ENCODE peak calls at places on chromosomes 13 and 19, in five cellular contexts. One of them, this sample, is unnamed.

GRCh38 chr13:72221276-72221962 is 354.4 kb upstream of the DACH1 start:
- DNase-seq in activated CD8-positive, alpha-beta memory T cell treated with anti-CD3 and anti-CD28 coated beads for 1 hour: no peak
- DNase-seq in CD4-positive, CD25-positive, alpha-beta regulatory T cell: no peak
- DNase-seq in stimulated activated CD8-positive, alpha-beta memory T cell treated with anti-CD3 and anti-CD28 coated beads, Interleukin-4, amount 100 ng/mL, for 1 hour: no peak
- DNase-seq in cardiac fibroblast: peak
- DNase-seq in this sample: no peak

GRCh38 chr13:21849323-21849722 is 178.4 kb downstream of the FGF9 start:
- DNase-seq in cardiac fibroblast: peak
- DNase-seq in CD4-positive, CD25-positive, alpha-beta regulatory T cell: no peak
- DNase-seq in activated CD8-positive, alpha-beta memory T cell treated with anti-CD3 and anti-CD28 coated beads for 1 hour: no peak
- DNase-seq in stimulated activated CD8-positive, alpha-beta memory T cell treated with anti-CD3 and anti-CD28 coated beads, Interleukin-4, amount 100 ng/mL, for 1 hour: no peak
- DNase-seq in this sample: no peak

GRCh38 chr13:41505209-41505835 is 48.0 kb downstream of the RGCC start:
- DNase-seq in stimulated activated CD8-positive, alpha-beta memory T cell treated with anti-CD3 and anti-CD28 coated beads, Interleukin-4, amount 100 ng/mL, for 1 hour: no peak
- DNase-seq in CD4-positive, CD25-positive, alpha-beta regulatory T cell: no peak
- DNase-seq in cardiac fibroblast: peak
- DNase-seq in activated CD8-positive, alpha-beta memory T cell treated with anti-CD3 and anti-CD28 coated beads for 1 hour: no peak
- DNase-seq in this sample: no peak

GRCh38 chr19:7326105-7326877 is 22.4 kb upstream of the ARHGEF18 start:
- DNase-seq in CD4-positive, CD25-positive, alpha-beta regulatory T cell: no peak
- DNase-seq in stimulated activated CD8-positive, alpha-beta memory T cell treated with anti-CD3 and anti-CD28 coated beads, Interleukin-4, amount 100 ng/mL, for 1 hour: no peak
- DNase-seq in cardiac fibroblast: peak
- DNase-seq in activated CD8-positive, alpha-beta memory T cell treated with anti-CD3 and anti-CD28 coated beads for 1 hour: no peak
- DNase-seq in this sample: no peak

GRCh38 chr19:18328340-18329034 is 5.6 kb upstream of the LSM4 start:
- DNase-seq in stimulated activated CD8-positive, alpha-beta memory T cell treated with anti-CD3 and anti-CD28 coated beads, Interleukin-4, amount 100 ng/mL, for 1 hour: peak
- DNase-seq in cardiac fibroblast: peak
- DNase-seq in CD4-positive, CD25-positive, alpha-beta regulatory T cell: peak
- DNase-seq in activated CD8-positive, alpha-beta memory T cell treated with anti-CD3 and anti-CD28 coated beads for 1 hour: peak
- DNase-seq in this sample: peak

GRCh38 chr13:110360598-110360997 is 53.5 kb downstream of the COL4A2 start:
- DNase-seq in cardiac fibroblast: no peak
- DNase-seq in CD4-positive, CD25-positive, alpha-beta regulatory T cell: no peak
- DNase-seq in activated CD8-positive, alpha-beta memory T cell treated with anti-CD3 and anti-CD28 coated beads for 1 hour: no peak
- DNase-seq in stimulated activated CD8-positive, alpha-beta memory T cell treated with anti-CD3 and anti-CD28 coated beads, Interleukin-4, amount 100 ng/mL, for 1 hour: no peak
- DNase-seq in this sample: no peak

GRCh38 chr13:80030491-80030890 is 310.4 kb downstream of the SPRY2 start:
- DNase-seq in cardiac fibroblast: peak
- DNase-seq in activated CD8-positive, alpha-beta memory T cell treated with anti-CD3 and anti-CD28 coated beads for 1 hour: no peak
- DNase-seq in stimulated activated CD8-positive, alpha-beta memory T cell treated with anti-CD3 and anti-CD28 coated beads, Interleukin-4, amount 100 ng/mL, for 1 hour: no peak
- DNase-seq in CD4-positive, CD25-positive, alpha-beta regulatory T cell: no peak
- DNase-seq in this sample: no peak

GRCh38 chr19:56120371-56121179 is 520 bp downstream of the ZNF787 start:
- DNase-seq in CD4-positive, CD25-positive, alpha-beta regulatory T cell: peak
- DNase-seq in cardiac fibroblast: peak
- DNase-seq in activated CD8-positive, alpha-beta memory T cell treated with anti-CD3 and anti-CD28 coated beads for 1 hour: peak
- DNase-seq in stimulated activated CD8-positive, alpha-beta memory T cell treated with anti-CD3 and anti-CD28 coated beads, Interleukin-4, amount 100 ng/mL, for 1 hour: peak
- DNase-seq in this sample: peak

GRCh38 chr13:60448907-60449510 is 52.0 kb downstream of the TDRD3 start:
- DNase-seq in stimulated activated CD8-positive, alpha-beta memory T cell treated with anti-CD3 and anti-CD28 coated beads, Interleukin-4, amount 100 ng/mL, for 1 hour: no peak
- DNase-seq in CD4-positive, CD25-positive, alpha-beta regulatory T cell: no peak
- DNase-seq in cardiac fibroblast: peak
- DNase-seq in activated CD8-positive, alpha-beta memory T cell treated with anti-CD3 and anti-CD28 coated beads for 1 hour: no peak
- DNase-seq in this sample: no peak

GRCh38 chr19:55536366-55536765 is 567 bp downstream of the SBK2 start:
- DNase-seq in activated CD8-positive, alpha-beta memory T cell treated with anti-CD3 and anti-CD28 coated beads for 1 hour: no peak
- DNase-seq in CD4-positive, CD25-positive, alpha-beta regulatory T cell: no peak
- DNase-seq in stimulated activated CD8-positive, alpha-beta memory T cell treated with anti-CD3 and anti-CD28 coated beads, Interleukin-4, amount 100 ng/mL, for 1 hour: no peak
- DNase-seq in cardiac fibroblast: no peak
- DNase-seq in this sample: no peak

GRCh38 chr13:91311491-91311890 is 36.0 kb upstream of the MIR17HG start:
- DNase-seq in activated CD8-positive, alpha-beta memory T cell treated with anti-CD3 and anti-CD28 coated beads for 1 hour: no peak
- DNase-seq in stimulated activated CD8-positive, alpha-beta memory T cell treated with anti-CD3 and anti-CD28 coated beads, Interleukin-4, amount 100 ng/mL, for 1 hour: no peak
- DNase-seq in CD4-positive, CD25-positive, alpha-beta regulatory T cell: no peak
- DNase-seq in cardiac fibroblast: no peak
- DNase-seq in this sample: no peak

GRCh38 chr19:46637224-46637623 is 1.2 kb upstream of the GNG8 start:
- DNase-seq in stimulated activated CD8-positive, alpha-beta memory T cell treated with anti-CD3 and anti-CD28 coated beads, Interleukin-4, amount 100 ng/mL, for 1 hour: no peak
- DNase-seq in cardiac fibroblast: no peak
- DNase-seq in activated CD8-positive, alpha-beta memory T cell treated with anti-CD3 and anti-CD28 coated beads for 1 hour: no peak
- DNase-seq in CD4-positive, CD25-positive, alpha-beta regulatory T cell: no peak
- DNase-seq in this sample: no peak

GRCh38 chr19:46984077-46985010 is 35.3 kb upstream of the NPAS1 start:
- DNase-seq in CD4-positive, CD25-positive, alpha-beta regulatory T cell: no peak
- DNase-seq in stimulated activated CD8-positive, alpha-beta memory T cell treated with anti-CD3 and anti-CD28 coated beads, Interleukin-4, amount 100 ng/mL, for 1 hour: no peak
- DNase-seq in activated CD8-positive, alpha-beta memory T cell treated with anti-CD3 and anti-CD28 coated beads for 1 hour: no peak
- DNase-seq in cardiac fibroblast: peak
- DNase-seq in this sample: no peak

GRCh38 chr19:28075229-28075628 is 1137.7 kb downstream of the UQCRFS1 start:
- DNase-seq in CD4-positive, CD25-positive, alpha-beta regulatory T cell: no peak
- DNase-seq in stimulated activated CD8-positive, alpha-beta memory T cell treated with anti-CD3 and anti-CD28 coated beads, Interleukin-4, amount 100 ng/mL, for 1 hour: no peak
- DNase-seq in cardiac fibroblast: no peak
- DNase-seq in activated CD8-positive, alpha-beta memory T cell treated with anti-CD3 and anti-CD28 coated beads for 1 hour: no peak
- DNase-seq in this sample: no peak

GRCh38 chr13:97627566-97627965 is 193.6 kb downstream of the RAP2A start:
- DNase-seq in cardiac fibroblast: peak
- DNase-seq in activated CD8-positive, alpha-beta memory T cell treated with anti-CD3 and anti-CD28 coated beads for 1 hour: no peak
- DNase-seq in CD4-positive, CD25-positive, alpha-beta regulatory T cell: no peak
- DNase-seq in stimulated activated CD8-positive, alpha-beta memory T cell treated with anti-CD3 and anti-CD28 coated beads, Interleukin-4, amount 100 ng/mL, for 1 hour: no peak
- DNase-seq in this sample: no peak

GRCh38 chr19:18401580-18402112 is 4.2 kb upstream of the LRRC25 start:
- DNase-seq in CD4-positive, CD25-positive, alpha-beta regulatory T cell: no peak
- DNase-seq in cardiac fibroblast: peak
- DNase-seq in stimulated activated CD8-positive, alpha-beta memory T cell treated with anti-CD3 and anti-CD28 coated beads, Interleukin-4, amount 100 ng/mL, for 1 hour: no peak
- DNase-seq in activated CD8-positive, alpha-beta memory T cell treated with anti-CD3 and anti-CD28 coated beads for 1 hour: no peak
- DNase-seq in this sample: no peak

GRCh38 chr13:21130116-21130515 is 46.2 kb downstream of the SKA3 start:
- DNase-seq in activated CD8-positive, alpha-beta memory T cell treated with anti-CD3 and anti-CD28 coated beads for 1 hour: no peak
- DNase-seq in stimulated activated CD8-positive, alpha-beta memory T cell treated with anti-CD3 and anti-CD28 coated beads, Interleukin-4, amount 100 ng/mL, for 1 hour: no peak
- DNase-seq in CD4-positive, CD25-positive, alpha-beta regulatory T cell: no peak
- DNase-seq in cardiac fibroblast: no peak
- DNase-seq in this sample: no peak

GRCh38 chr19:49194408-49194807 is 36.8 kb downstream of the TRPM4 start:
- DNase-seq in activated CD8-positive, alpha-beta memory T cell treated with anti-CD3 and anti-CD28 coated beads for 1 hour: no peak
- DNase-seq in stimulated activated CD8-positive, alpha-beta memory T cell treated with anti-CD3 and anti-CD28 coated beads, Interleukin-4, amount 100 ng/mL, for 1 hour: no peak
- DNase-seq in cardiac fibroblast: no peak
- DNase-seq in CD4-positive, CD25-positive, alpha-beta regulatory T cell: no peak
- DNase-seq in this sample: no peak

GRCh38 chr13:72403396-72404010 is 323.9 kb downstream of the MZT1 start:
- DNase-seq in CD4-positive, CD25-positive, alpha-beta regulatory T cell: no peak
- DNase-seq in cardiac fibroblast: peak
- DNase-seq in activated CD8-positive, alpha-beta memory T cell treated with anti-CD3 and anti-CD28 coated beads for 1 hour: no peak
- DNase-seq in stimulated activated CD8-positive, alpha-beta memory T cell treated with anti-CD3 and anti-CD28 coated beads, Interleukin-4, amount 100 ng/mL, for 1 hour: no peak
- DNase-seq in this sample: no peak

GRCh38 chr13:76707360-76707759 is 178.8 kb downstream of the KCTD12 start:
- DNase-seq in cardiac fibroblast: peak
- DNase-seq in activated CD8-positive, alpha-beta memory T cell treated with anti-CD3 and anti-CD28 coated beads for 1 hour: no peak
- DNase-seq in CD4-positive, CD25-positive, alpha-beta regulatory T cell: no peak
- DNase-seq in stimulated activated CD8-positive, alpha-beta memory T cell treated with anti-CD3 and anti-CD28 coated beads, Interleukin-4, amount 100 ng/mL, for 1 hour: no peak
- DNase-seq in this sample: no peak